ENCODE peak calls at places on chromosome 7, in seven cellular contexts. F is CD8-positive, alpha-beta memory T cell; R is fibroblast of lung; M is adrenal gland; D is effector memory CD4-positive, alpha-beta T cell; Z is stomach; K is lower lobe of right lung. H is an unnamed sample. For H3K4me1, the result is how much of the 10 kb centered on the place peaks cover.

GRCh38 chr7:155763721-155764431 is 48.4 kb downstream of the SHH start:
- DNase-seq in F (peak), R (no peak), M (no peak), D (peak), Z (no peak), K (no peak), H (peak)

GRCh38 chr7:66679633-66679980 is 50.9 kb downstream of the KCTD7 start:
- DNase-seq in F (no peak), R (no peak), M (peak), D (no peak), Z (no peak), K (no peak), H (no peak)

GRCh38 chr7:106392144-106392543 is 107.4 kb upstream of the NAMPT start:
- DNase-seq in F (no peak), R (no peak), M (no peak), D (no peak), Z (no peak), K (no peak), H (no peak)

GRCh38 chr7:141221007-141221612 is 147.2 kb downstream of the TMEM178B start:
- DNase-seq in F (no peak), R (no peak), M (no peak), D (no peak), Z (no peak), K (no peak), H (no peak)

GRCh38 chr7:17043012-17043877 is 161.5 kb upstream of the AGR3 start:
- DNase-seq in F (no peak), R (peak), M (no peak), D (no peak), Z (no peak), K (no peak), H (no peak)

GRCh38 chr7:45039106-45039505 is 39.1 kb downstream of the CCM2 start:
- DNase-seq in F (no peak), R (no peak), M (peak), D (no peak), Z (no peak), K (no peak), H (no peak)

GRCh38 chr7:112985377-112985987 is 101.1 kb downstream of the GPR85 start:
- DNase-seq in F (no peak), R (peak), M (no peak), D (no peak), Z (no peak), K (no peak), H (no peak)

GRCh38 chr7:22445140-22445722 is 54.8 kb downstream of the STEAP1B start:
- DNase-seq in F (no peak), R (peak), M (peak), D (no peak), Z (peak), K (peak), H (no peak)

GRCh38 chr7:35331730-35332678 is 78.1 kb upstream of the TBX20 start:
- DNase-seq in F (no peak), R (no peak), M (no peak), D (no peak), Z (no peak), K (no peak), H (no peak)

GRCh38 chr7:27723086-27723485 is 16.9 kb upstream of the TAX1BP1 start:
- DNase-seq in F (no peak), R (no peak), M (no peak), D (no peak), Z (peak), K (no peak), H (no peak)

GRCh38 chr7:155754165-155754564 is 58.1 kb downstream of the SHH start:
- DNase-seq in F (no peak), R (no peak), M (no peak), D (no peak), Z (no peak), K (no peak), H (no peak)

GRCh38 chr7:70435634-70436033 is 696.3 kb upstream of the GALNT17 start:
- DNase-seq in F (no peak), R (no peak), M (no peak), D (no peak), Z (no peak), K (no peak), H (no peak)

GRCh38 chr7:147170341-147171012 is 1053.9 kb downstream of the CNTNAP2 start:
- DNase-seq in F (no peak), R (no peak), M (no peak), D (no peak), Z (no peak), K (no peak), H (no peak)

GRCh38 chr7:73988197-73988596 is 39.8 kb upstream of the ELN start:
- DNase-seq in F (no peak), R (no peak), M (no peak), D (no peak), Z (no peak), K (no peak), H (no peak)

GRCh38 chr7:151722533-151722932 is 154.4 kb downstream of the PRKAG2 start:
- DNase-seq in F (no peak), R (no peak), M (no peak), D (no peak), Z (no peak), K (no peak), H (no peak)

GRCh38 chr7:151721236-151721635 is 155.7 kb downstream of the PRKAG2 start:
- DNase-seq in F (no peak), R (no peak), M (no peak), D (no peak), Z (no peak), K (no peak), H (no peak)

GRCh38 chr7:151720297-151720696 is 156.6 kb downstream of the PRKAG2 start:
- DNase-seq in F (no peak), R (no peak), M (no peak), D (no peak), Z (no peak), K (no peak), H (no peak)

GRCh38 chr7:151723321-151723720 is 153.6 kb downstream of the PRKAG2 start:
- DNase-seq in F (no peak), R (no peak), M (no peak), D (no peak), Z (no peak), K (no peak), H (no peak)

GRCh38 chr7:151721694-151722093 is 155.2 kb downstream of the PRKAG2 start:
- DNase-seq in F (no peak), R (no peak), M (no peak), D (no peak), Z (no peak), K (no peak), H (no peak)
- H3K4me1 ChIP-seq in F (under half), R (under half), M (under half), D (under half), Z (under half), K (under half), H (under half)

DNA sequence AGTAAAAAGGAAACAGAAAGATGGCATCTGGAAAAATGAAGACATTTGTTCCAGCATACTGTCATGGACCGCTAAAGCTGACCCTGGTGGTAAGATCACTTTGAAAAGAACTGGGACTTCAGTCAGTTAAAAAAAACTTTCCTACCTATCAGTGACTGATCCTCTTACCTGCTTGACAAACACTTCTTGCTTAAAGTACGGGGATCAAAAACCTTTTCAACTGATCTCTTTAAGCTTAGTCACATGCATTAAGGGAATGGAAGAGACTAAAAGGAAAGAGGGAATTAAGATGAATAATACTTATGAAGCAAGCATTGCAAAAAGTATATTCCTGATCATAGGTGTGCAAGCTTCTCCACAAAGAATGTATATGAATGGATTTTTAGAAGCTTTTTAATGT is 42.1 kb downstream of the MTERF1 start:
- DNase-seq in F (no peak), R (no peak), M (no peak), D (no peak), Z (no peak), K (no peak), H (no peak)
- H3K4me3 ChIP-seq in F (no peak), R (no peak), M (no peak), D (no peak), Z (no peak), K (no peak), H (no peak)

GRCh38 chr7:2639994-2640830 is 8.4 kb downstream of the TTYH3 start:
- DNase-seq in F (no peak), R (no peak), M (peak), D (no peak), Z (peak), K (no peak), H (no peak)
- H3K4me1 ChIP-seq in F (under half), R (half or more), M (half or more), D (under half), Z (half or more), K (half or more), H (under half)

GRCh38 chr7:127114739-127115265 is 137.9 kb downstream of the GRM8 start:
- DNase-seq in F (no peak), R (no peak), M (no peak), D (no peak), Z (no peak), K (no peak), H (no peak)
- H3K4me3 ChIP-seq in F (no peak), R (no peak), M (no peak), D (no peak), Z (no peak), K (no peak), H (no peak)

DNA sequence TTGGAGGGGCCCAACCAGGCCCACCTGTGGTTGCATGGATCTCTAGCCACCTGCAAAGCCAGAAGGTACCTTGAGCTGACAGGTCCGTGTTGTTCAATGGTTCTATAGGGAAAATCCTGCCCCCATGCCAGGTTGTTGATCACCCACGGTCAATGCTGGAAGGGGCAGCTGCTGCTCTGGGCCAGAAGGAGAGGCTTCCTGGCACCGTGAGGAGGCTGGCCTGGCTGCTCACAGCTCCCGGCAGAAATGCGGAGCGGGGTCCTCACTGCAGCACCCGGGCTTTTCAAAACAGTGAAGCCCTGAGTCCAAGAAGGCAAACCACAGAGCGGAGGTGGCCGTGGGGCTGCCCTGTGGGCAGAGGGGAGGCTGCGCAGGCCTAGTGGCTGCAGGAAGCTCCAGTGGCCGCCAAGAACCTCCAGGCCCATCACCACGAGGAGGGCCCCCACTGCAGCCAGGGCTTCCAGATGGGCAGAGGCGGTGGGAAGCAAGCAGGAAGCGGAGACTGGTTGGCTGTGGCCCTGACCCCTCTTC is 25.0 kb upstream of the GPR146 start:
- DNase-seq in F (no peak), R (no peak), M (no peak), D (no peak), Z (no peak), K (no peak), H (no peak)
- H3K4me1 ChIP-seq in F (under half), R (under half), M (under half), D (under half), Z (under half), K (under half), H (under half)

GRCh38 chr7:674454-675410 is 51.8 kb upstream of the DNAAF5 start:
- DNase-seq in F (no peak), R (no peak), M (peak), D (no peak), Z (no peak), K (no peak), H (no peak)
- H3K4me3 ChIP-seq in F (no peak), R (no peak), M (no peak), D (no peak), Z (no peak), K (no peak), H (no peak)

GRCh38 chr7:4840097-4840501 is 21.7 kb downstream of the PAPOLB start:
- DNase-seq in F (no peak), R (no peak), M (peak), D (no peak), Z (peak), K (no peak), H (no peak)

GRCh38 chr7:4842302-4843064 is 19.3 kb downstream of the PAPOLB start:
- DNase-seq in F (no peak), R (peak), M (peak), D (no peak), Z (no peak), K (no peak), H (no peak)

GRCh38 chr7:4841007-4841784 is 20.6 kb downstream of the PAPOLB start:
- DNase-seq in F (no peak), R (no peak), M (peak), D (no peak), Z (no peak), K (no peak), H (no peak)

GRCh38 chr7:4838626-4839334 is 23.1 kb downstream of the PAPOLB start:
- DNase-seq in F (no peak), R (no peak), M (no peak), D (no peak), Z (no peak), K (no peak), H (no peak)

DNA sequence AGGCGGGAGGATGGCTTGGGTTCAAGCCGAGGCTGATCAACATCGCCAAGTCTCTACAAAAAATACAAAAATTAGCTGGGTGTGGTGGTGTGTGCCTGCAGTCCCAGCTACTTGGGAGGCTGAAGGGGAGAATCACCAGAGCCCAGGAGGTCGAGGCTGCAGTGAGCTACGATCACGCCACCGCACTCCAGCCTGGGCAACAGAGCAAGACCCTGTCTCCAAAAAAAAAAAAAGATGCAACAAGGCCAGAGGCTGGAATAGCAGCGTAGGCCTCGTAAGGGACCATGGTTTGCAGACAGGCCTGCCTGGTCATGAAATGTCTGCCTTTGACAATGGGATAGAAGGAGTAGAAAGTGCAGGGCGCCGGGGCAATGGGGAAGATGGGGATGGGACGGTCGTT is 20.0 kb downstream of the PAPOLB start:
- DNase-seq in F (no peak), R (no peak), M (no peak), D (no peak), Z (no peak), K (no peak), H (no peak)
- H3K4me1 ChIP-seq in F (under half), R (under half), M (under half), D (under half), Z (under half), K (under half), H (under half)

GRCh38 chr7:40544277-40544723 is 409.5 kb downstream of the SUGCT start:
- DNase-seq in F (no peak), R (no peak), M (no peak), D (no peak), Z (no peak), K (no peak), H (no peak)

GRCh38 chr7:40542982-40543741 is 408.4 kb downstream of the SUGCT start:
- DNase-seq in F (no peak), R (no peak), M (no peak), D (no peak), Z (no peak), K (no peak), H (no peak)

GRCh38 chr7:40545739-40546138 is 410.9 kb downstream of the SUGCT start:
- DNase-seq in F (no peak), R (no peak), M (no peak), D (no peak), Z (no peak), K (no peak), H (no peak)

GRCh38 chr7:40544932-40545331 is 410.1 kb downstream of the SUGCT start:
- DNase-seq in F (no peak), R (peak), M (no peak), D (no peak), Z (no peak), K (no peak), H (no peak)

DNA sequence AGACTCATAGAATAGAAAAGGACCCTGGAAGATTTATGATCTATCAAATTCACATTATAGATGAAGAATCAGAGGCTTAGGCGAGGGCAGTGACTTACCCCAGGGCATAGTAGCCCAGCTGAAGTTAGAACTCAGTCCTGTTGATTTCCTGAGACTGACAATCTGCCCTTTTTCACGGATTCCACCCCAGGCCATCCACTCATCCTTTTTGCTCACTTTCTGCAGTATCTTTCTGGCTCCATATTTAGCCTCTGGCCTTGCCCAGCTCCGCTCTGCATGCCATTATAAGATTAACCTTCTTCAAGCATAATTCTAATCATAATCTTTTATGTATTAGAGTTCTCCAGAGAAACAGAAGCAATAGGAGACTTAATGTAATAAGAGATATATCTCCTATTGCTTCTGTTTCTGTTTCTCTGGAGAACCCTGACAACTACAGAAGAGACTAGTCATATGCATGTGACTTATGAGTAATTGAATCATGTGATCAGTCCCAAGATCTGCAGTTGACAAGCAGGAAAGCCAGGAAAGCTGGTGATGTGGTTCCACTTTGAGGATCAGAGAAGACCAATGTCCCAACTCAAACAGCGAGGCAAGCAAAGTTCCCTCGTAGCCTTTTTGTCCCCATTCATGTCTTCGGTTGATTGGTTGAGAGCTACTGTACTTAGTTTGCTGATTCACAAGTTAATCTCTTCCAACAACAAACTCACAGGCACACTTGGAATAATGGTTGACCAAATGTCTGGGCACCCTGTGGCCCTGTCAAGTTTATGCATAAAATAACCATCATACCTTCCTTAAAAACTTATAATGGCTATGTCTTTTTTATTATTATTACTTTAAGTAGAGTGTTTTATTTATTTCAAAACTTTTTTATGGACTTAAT is 412.1 kb downstream of the SUGCT start:
- DNase-seq in F (no peak), R (no peak), M (no peak), D (no peak), Z (no peak), K (no peak), H (no peak)
- H3K4me3 ChIP-seq in F (no peak), R (no peak), M (no peak), D (no peak), Z (no peak), K (peak), H (no peak)

GRCh38 chr7:137952406-137952805 is 49.5 kb downstream of the CREB3L2 start:
- DNase-seq in F (no peak), R (no peak), M (no peak), D (no peak), Z (no peak), K (no peak), H (no peak)
- H3K4me1 ChIP-seq in F (under half), R (under half), M (under half), D (under half), Z (half or more), K (half or more), H (under half)

H was measured in naive thymus-derived CD4-positive, alpha-beta T cell.